ENCODE peak calls at places on chromosomes 16 and 17, in six cellular contexts. I, Y, P, M, K and R are unnamed samples.
A peak's percentile ranks its signal among the peaks of the same experiment; 100 is the strongest.

GRCh38 chr17:78362671-78363070 is 2.8 kb upstream of the SOCS3 start:
- DNase-seq in I (no peak), Y (no peak), P (no peak), M (no peak), K (no peak), R (no peak)

GRCh38 chr16:51971184-51971583 is 575.8 kb downstream of the TOX3 start:
- DNase-seq in I (no peak), Y (no peak), P (no peak), M (no peak), K (no peak), R (no peak)

GRCh38 chr17:21194688-21195087 is 19.3 kb downstream of the TMEM11 start:
- DNase-seq in I (no peak), Y (peak; percentile 27), P (no peak), M (peak; percentile 37), K (no peak), R (no peak)

GRCh38 chr17:75487351-75488070 is 27.8 kb downstream of the CASKIN2 start:
- DNase-seq in I (no peak), Y (no peak), P (no peak), M (no peak), K (peak; percentile 85), R (no peak)

GRCh38 chr16:30030841-30031413 is at the start of gene TLCD3B:
- DNase-seq in I (no peak), Y (no peak), P (no peak), M (no peak), K (no peak), R (no peak)

GRCh38 chr17:54945671-54946070 is 22.8 kb downstream of the COX11 start:
- DNase-seq in I (no peak), Y (no peak), P (no peak), M (no peak), K (no peak), R (no peak)

GRCh38 chr17:72297326-72298115 is 176.7 kb downstream of the SOX9 start:
- DNase-seq in I (no peak), Y (no peak), P (no peak), M (no peak), K (no peak), R (peak; percentile 57)

GRCh38 chr17:79420318-79421243 is 190.3 kb downstream of the RBFOX3 start:
- DNase-seq in I (no peak), Y (no peak), P (no peak), M (no peak), K (no peak), R (no peak)

GRCh38 chr17:48463531-48463930 is 33.5 kb upstream of the SKAP1 start:
- DNase-seq in I (no peak), Y (no peak), P (no peak), M (no peak), K (no peak), R (no peak)

GRCh38 chr17:79017546-79017945 is 6.4 kb upstream of the C1QTNF1 start:
- DNase-seq in I (no peak), Y (no peak), P (no peak), M (no peak), K (no peak), R (no peak)

GRCh38 chr17:32487460-32488176 is 825 bp downstream of the CDK5R1 start:
- DNase-seq in I (no peak), Y (peak; percentile 38), P (no peak), M (no peak), K (no peak), R (no peak)

GRCh38 chr17:58269557-58270291 is 11.0 kb downstream of the MPO start:
- DNase-seq in I (no peak), Y (no peak), P (no peak), M (no peak), K (no peak), R (no peak)

GRCh38 chr17:61641715-61642114 is 50.7 kb upstream of the NACA2 start:
- DNase-seq in I (no peak), Y (no peak), P (no peak), M (no peak), K (no peak), R (no peak)

GRCh38 chr16:11852092-11852809 is 909 bp upstream of the RSL1D1 start:
- DNase-seq in I (no peak), Y (no peak), P (no peak), M (no peak), K (no peak), R (no peak)

GRCh38 chr17:1647802-1648581 is 1.7 kb downstream of the RILP start:
- DNase-seq in I (no peak), Y (no peak), P (no peak), M (no peak), K (no peak), R (no peak)

GRCh38 chr17:30947796-30948195 is 23.0 kb upstream of the RNF135 start:
- DNase-seq in I (no peak), Y (no peak), P (no peak), M (no peak), K (no peak), R (no peak)

GRCh38 chr16:88722784-88723506 is 16.6 kb downstream of the CTU2 start:
- DNase-seq in I (no peak), Y (no peak), P (no peak), M (no peak), K (no peak), R (no peak)

GRCh38 chr16:78918805-78919204 is 681.7 kb downstream of the MAF start:
- DNase-seq in I (no peak), Y (no peak), P (no peak), M (no peak), K (no peak), R (no peak)

GRCh38 chr17:40318835-40319332 is 9.9 kb downstream of the RARA start:
- DNase-seq in I (no peak), Y (no peak), P (no peak), M (peak; percentile 41), K (no peak), R (no peak)

GRCh38 chr16:82646504-82646903 is 19.7 kb downstream of the CDH13 start:
- DNase-seq in I (no peak), Y (no peak), P (no peak), M (no peak), K (no peak), R (no peak)

GRCh38 chr16:19912445-19913305 is 28.0 kb upstream of the GPRC5B start:
- DNase-seq in I (no peak), Y (no peak), P (no peak), M (no peak), K (no peak), R (no peak)

DNA sequence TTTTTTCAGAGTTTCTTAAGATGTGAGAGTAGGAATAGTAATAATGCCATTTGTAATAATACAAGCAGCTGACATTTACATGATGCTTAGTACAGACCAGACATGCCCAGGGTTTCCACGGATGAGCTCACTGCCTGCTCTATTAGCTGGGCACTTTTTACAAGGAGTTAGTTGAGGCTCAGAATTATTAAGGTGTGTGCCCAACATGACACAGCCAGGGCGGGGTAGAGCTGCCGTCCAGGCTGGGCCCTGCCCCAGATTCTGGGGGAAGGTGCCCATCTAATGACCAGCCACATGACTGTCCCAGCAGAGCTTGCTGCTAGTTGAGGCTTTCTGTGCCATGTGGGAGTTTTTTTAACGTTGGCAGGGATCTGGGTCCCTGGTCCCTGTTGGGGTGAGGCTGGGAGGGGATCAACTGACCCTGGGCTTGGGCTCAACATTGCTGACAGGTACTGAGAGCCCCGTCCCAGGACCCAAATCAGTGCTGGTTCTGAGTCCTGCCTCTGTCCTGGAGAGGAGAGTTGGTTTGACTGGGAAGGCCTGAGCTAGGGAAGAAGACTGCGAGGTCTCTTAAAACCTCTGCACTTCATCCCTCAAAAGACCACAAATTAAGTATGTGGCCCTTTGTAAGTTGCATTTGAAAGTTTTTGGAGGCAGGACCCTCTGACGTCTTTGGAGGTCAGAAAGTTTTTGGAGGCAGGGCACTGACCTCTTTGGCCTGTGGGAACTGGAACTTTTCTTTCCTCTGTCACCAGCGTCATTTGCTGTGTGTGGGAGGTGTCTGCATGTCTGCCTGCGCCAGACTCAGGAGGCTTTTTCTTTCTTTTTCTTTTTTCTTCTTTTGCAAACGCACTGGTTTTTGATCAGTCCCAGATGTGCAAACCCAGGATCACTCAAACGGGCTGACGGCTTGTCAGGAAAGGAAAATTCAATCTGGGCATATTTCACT is 2.2 kb downstream of the CRISPLD2 start:
- DNase-seq in I (no peak), Y (no peak), P (no peak), M (peak; percentile 75), K (no peak), R (no peak)
- TF ChIP-seq POLR2A in I (no peak), Y (peak; percentile 29), P (peak; percentile 54), M (no peak), K (no peak), R (no peak)

GRCh38 chr17:12128946-12129345 is 108.3 kb downstream of the MAP2K4 start:
- DNase-seq in I (no peak), Y (no peak), P (no peak), M (no peak), K (no peak), R (no peak)
- TF ChIP-seq POLR2A in I (no peak), Y (no peak), P (no peak), M (no peak), K (no peak), R (no peak)

DNA sequence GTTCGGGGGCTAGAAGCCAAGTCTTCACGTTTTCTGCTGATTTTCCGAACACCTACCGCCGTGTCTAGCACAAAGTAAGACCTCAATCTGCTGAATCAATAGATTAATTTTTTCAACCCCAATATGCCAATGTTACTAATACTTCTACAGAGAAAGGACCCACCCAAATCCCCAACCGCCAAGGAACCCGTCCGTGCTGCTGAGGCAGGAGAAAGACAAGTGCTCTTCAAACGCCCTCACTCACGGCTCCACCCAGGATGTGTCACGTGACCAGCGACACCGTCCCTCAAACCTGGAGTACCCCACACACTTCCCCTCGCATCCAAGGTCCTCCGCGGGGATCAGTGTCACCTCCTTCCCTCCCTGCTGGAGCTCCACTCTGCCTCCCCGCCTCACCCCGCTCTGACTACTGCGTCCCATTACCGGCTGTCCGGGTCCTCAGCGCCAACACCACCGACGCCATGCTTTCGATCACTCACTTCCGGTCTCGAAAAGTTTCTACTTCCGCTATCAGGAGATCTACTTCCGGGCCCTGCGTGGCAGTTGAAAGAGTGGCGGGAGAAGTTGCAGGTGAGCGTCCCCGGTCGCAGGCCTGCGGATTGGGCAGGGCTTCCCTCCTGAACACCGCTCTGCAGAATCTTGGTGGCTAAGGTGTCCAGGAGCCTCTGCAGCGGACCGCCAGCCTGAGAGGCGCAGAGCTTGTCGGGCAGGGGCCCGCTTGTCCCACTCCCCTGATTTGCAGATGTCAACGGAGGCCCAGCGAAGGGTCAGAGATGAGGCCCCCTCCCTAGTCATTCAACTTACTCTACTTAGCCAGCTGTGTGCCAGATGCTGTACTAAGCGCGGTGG is at the start of the genes EME1 and MRPL27:
- DNase-seq in I (peak; percentile 38), Y (peak; percentile 84), P (peak; percentile 81), M (peak; percentile 79), K (peak; percentile 76), R (peak; percentile 90)
- TF ChIP-seq POLR2A in I (no peak), Y (peak; percentile 24), P (peak; percentile 70), M (no peak), K (peak; percentile 97), R (peak; percentile 83)

DNA sequence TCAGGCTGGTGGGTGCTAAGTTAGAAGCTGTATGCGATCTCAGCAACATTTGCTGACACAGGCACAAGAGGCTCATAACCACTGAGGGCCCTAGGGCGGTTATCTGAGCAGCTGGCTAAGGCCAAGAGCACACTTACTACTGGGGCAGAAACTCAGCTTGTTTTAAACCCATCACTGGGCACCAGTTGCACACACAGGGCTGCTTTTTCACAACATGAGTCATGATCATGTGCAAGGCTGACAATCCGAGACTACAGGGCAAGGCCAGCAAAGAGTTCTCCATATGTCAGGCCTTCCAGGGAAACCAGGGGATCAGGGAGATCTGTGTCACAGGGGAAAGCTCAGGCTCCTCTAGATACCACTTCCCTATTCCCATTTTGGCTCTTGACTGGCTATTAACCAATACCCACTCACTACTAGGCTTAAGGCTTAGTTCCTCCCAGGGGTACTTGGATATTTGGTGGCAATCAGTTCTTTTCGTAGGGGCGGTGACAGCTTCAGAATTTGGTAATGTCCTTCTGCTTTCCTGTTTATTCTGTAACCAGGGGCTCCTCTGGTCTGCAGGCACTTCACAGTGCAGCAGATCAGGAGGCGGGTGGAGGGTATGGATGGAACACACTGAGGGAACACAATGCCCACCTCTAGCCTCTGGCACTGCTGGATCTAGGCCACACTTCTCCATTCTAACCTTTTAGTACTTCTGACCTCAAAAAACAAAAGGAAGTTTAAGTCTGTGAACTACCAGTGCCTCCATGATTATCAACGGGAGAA is 44.9 kb upstream of the ERN1 start:
- DNase-seq in I (no peak), Y (peak; percentile 87), P (no peak), M (no peak), K (no peak), R (peak; percentile 32)
- TF ChIP-seq POLR2A in I (no peak), Y (no peak), P (no peak), M (no peak), K (no peak), R (no peak)